ENCODE peak calls at places on chromosomes 5 and 9, in four cellular contexts. K, W, D and I are unnamed samples. For H3K27me3 and H3K4me1, the result is how much of the 10 kb centered on the place peaks cover.

GRCh38 chr9:121997791-121998190 is 95.3 kb downstream of the TTLL11 start:
- DNase-seq in K (no peak), W (no peak), D (no peak), I (no peak)

GRCh38 chr9:113484258-113484730 is 20.8 kb downstream of the RGS3 start:
- DNase-seq in K (peak), W (no peak), D (no peak), I (peak)

GRCh38 chr5:61519728-61520277 is 187.7 kb downstream of the ZSWIM6 start:
- DNase-seq in K (no peak), W (no peak), D (no peak), I (no peak)

GRCh38 chr5:132055808-132056609 is 4.4 kb upstream of the IL3 start:
- DNase-seq in K (peak), W (peak), D (no peak), I (no peak)

GRCh38 chr5:62082370-62082778 is 223.6 kb upstream of the KIF2A start:
- DNase-seq in K (no peak), W (no peak), D (peak), I (no peak)

GRCh38 chr5:19098434-19098833 is 889.6 kb downstream of the CDH18 start:
- DNase-seq in K (no peak), W (no peak), D (no peak), I (no peak)

GRCh38 chr9:80615964-80616363 is 1044.2 kb downstream of the TLE4 start:
- DNase-seq in K (no peak), W (no peak), D (peak), I (no peak)

GRCh38 chr5:77620404-77620803 is 18.1 kb downstream of the OTP start:
- DNase-seq in K (no peak), W (no peak), D (no peak), I (no peak)

GRCh38 chr5:122999947-123000563 is 36.5 kb downstream of the PPIC start:
- DNase-seq in K (no peak), W (no peak), D (peak), I (no peak)

GRCh38 chr5:74394543-74394923 is 246.0 kb downstream of the ENC1 start:
- DNase-seq in K (no peak), W (no peak), D (no peak), I (no peak)

GRCh38 chr9:35335164-35335563 is 154.7 kb upstream of the RUSC2 start:
- DNase-seq in K (no peak), W (no peak), D (peak), I (no peak)

GRCh38 chr5:64811050-64811640 is 42.4 kb downstream of the CWC27 start:
- DNase-seq in K (no peak), W (peak), D (peak), I (peak)

GRCh38 chr9:1231998-1232919 is 182.1 kb downstream of the DMRT2 start:
- DNase-seq in K (peak), W (no peak), D (peak), I (peak)

GRCh38 chr5:127892467-127893207 is 189.4 kb downstream of the CCDC192 start:
- DNase-seq in K (no peak), W (no peak), D (peak), I (peak)

GRCh38 chr9:113222482-113222841 is 1.1 kb downstream of the SLC31A1 start:
- DNase-seq in K (no peak), W (no peak), D (no peak), I (peak)

GRCh38 chr5:170278611-170279500 is 18.7 kb downstream of the LCP2 start:
- DNase-seq in K (peak), W (peak), D (no peak), I (peak)

GRCh38 chr5:91244380-91245073 is 138.6 kb downstream of the ARRDC3 start:
- DNase-seq in K (no peak), W (no peak), D (no peak), I (no peak)

GRCh38 chr9:13186091-13186490 is 93.4 kb downstream of the MPDZ start:
- DNase-seq in K (no peak), W (no peak), D (peak), I (no peak)
- H3K27me3 ChIP-seq in K (under half), W (under half), D (under half), I (under half)

DNA sequence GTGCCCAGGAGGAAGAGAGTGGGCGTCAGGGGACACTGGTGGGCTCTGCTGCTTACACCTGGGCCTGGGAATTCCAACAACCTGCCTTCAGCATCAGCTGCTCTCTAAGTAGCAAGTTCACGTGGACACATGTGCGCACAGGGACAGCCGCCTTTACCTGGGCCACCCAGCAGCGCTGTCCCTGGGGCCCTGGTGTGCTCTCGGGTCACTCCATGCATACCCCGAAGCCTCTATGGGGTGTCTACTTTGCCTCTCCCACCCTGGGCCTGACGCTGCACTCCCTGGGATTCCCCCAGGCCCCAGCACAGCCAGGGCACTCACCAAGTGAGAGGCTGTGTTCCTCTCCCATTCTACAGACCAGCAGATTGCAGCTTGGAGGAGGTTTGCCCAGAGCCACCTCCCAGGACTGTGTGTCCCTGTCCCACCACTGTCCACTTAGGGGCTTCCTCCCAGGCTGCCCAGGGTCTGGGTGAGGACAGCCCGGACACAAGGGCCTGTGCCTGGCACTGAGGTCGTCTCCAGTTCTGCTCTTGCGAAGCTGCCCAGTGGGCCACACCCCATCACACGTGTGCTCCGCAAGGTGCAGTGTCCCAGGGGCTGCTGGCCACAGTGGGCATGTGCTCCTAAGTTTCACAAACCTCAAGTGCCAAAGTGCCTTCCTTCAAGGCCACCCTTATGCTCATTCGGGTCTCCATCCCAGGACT is 5.9 kb downstream of the NINJ1 start:
- DNase-seq in K (peak), W (no peak), D (no peak), I (no peak)
- H3K4me1 ChIP-seq in K (half or more), W (under half), D (under half), I (under half)

DNA sequence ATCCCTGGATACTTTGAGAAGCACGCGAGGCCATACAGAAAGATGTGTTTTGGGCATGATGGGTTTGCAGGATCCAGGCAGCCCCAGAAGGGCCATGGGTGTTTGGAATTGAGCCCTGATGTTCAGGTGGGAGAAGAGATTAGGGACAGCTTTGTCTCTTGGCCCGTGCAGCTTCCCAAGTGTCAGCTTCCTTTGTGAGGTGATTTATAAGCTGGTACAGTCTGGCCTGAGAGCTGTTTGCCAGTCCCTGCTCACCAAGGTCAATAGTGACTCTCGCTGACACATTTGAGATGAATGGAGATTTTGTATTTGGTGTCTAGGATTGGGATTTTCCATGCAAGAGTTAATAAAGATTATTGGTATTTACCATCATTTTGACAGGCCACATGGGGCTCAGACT is 165.9 kb downstream of the ICE1 start:
- DNase-seq in K (no peak), W (no peak), D (no peak), I (no peak)
- H3K27me3 ChIP-seq in K (under half), W (under half), D (under half), I (under half)

GRCh38 chr9:91740713-91741112 is 209.3 kb downstream of the ROR2 start:
- DNase-seq in K (peak), W (no peak), D (peak), I (no peak)

GRCh38 chr9:91744114-91744513 is 205.9 kb downstream of the ROR2 start:
- DNase-seq in K (no peak), W (no peak), D (no peak), I (no peak)

GRCh38 chr9:91746357-91746756 is 203.7 kb downstream of the ROR2 start:
- DNase-seq in K (no peak), W (no peak), D (no peak), I (no peak)

GRCh38 chr9:91736898-91737601 is 213.0 kb downstream of the ROR2 start:
- DNase-seq in K (no peak), W (no peak), D (no peak), I (no peak)

GRCh38 chr9:91741529-91741928 is 208.5 kb downstream of the ROR2 start:
- DNase-seq in K (peak), W (no peak), D (peak), I (no peak)
- H3K4me1 ChIP-seq in K (under half), W (under half), D (under half), I (under half)